ENCODE peak calls at places on chromosomes 6 and 20, in four cellular contexts. Q is K562, P is HEK293T, U is IMR-90. D is an unnamed sample.

GRCh38 chr6:11366183-11366933 is 133.9 kb upstream of the NEDD9 start:
- DNase-seq in P (no peak), U (no peak), Q (no peak), D (no peak)

GRCh38 chr6:1231941-1232340 is 80.0 kb upstream of the FOXQ1 start:
- DNase-seq in P (no peak), Q (no peak), U (no peak), D (no peak)

GRCh38 chr20:63738687-63739128 is 868 bp upstream of the SLC2A4RG start:
- DNase-seq in U (no peak), Q (peak; percentile 67), P (peak; percentile 45), D (no peak)

GRCh38 chr6:112216699-112217551 is 37.4 kb downstream of the LAMA4 start:
- DNase-seq in P (no peak), U (peak; percentile 95), Q (no peak), D (no peak)

GRCh38 chr6:104885518-104886043 is 25.9 kb upstream of the HACE1 start:
- DNase-seq in U (no peak), P (no peak), Q (no peak), D (no peak)

GRCh38 chr20:60206259-60206658 is 248.0 kb downstream of the CDH26 start:
- DNase-seq in P (peak; percentile 56), U (peak; percentile 49), Q (peak; percentile 17), D (peak; percentile 18)

GRCh38 chr6:98847767-98848538 is 13.6 kb downstream of the POU3F2 start:
- DNase-seq in Q (no peak), P (no peak), U (no peak), D (no peak)

GRCh38 chr6:145018027-145018426 is 717.3 kb downstream of the EPM2A start:
- DNase-seq in Q (no peak), P (no peak), U (no peak), D (no peak)

GRCh38 chr6:121828567-121828966 is 393.1 kb downstream of the GJA1 start:
- DNase-seq in Q (no peak), P (no peak), U (no peak), D (no peak)

GRCh38 chr20:38723069-38723981 is 961 bp upstream of the SLC32A1 start:
- DNase-seq in U (no peak), Q (no peak), P (no peak), D (no peak)

GRCh38 chr6:42659806-42660205 is 62.6 kb downstream of the PRPH2 start:
- DNase-seq in P (no peak), Q (no peak), U (no peak), D (no peak)

GRCh38 chr20:33858666-33859065 is 47.5 kb downstream of the CHMP4B start:
- DNase-seq in U (no peak), Q (no peak), P (no peak), D (no peak)

GRCh38 chr6:30322527-30323501 is 3.9 kb upstream of the TRIM39 start:
- DNase-seq in U (peak; percentile 80), Q (peak; percentile 57), P (no peak), D (no peak)

GRCh38 chr6:168091381-168092264 is 12.6 kb upstream of the FRMD1 start:
- DNase-seq in Q (no peak), P (no peak), U (no peak), D (no peak)

GRCh38 chr6:143952386-143952785 is 55.7 kb downstream of the PLAGL1 start:
- DNase-seq in U (no peak), P (no peak), Q (no peak), D (no peak)

GRCh38 chr6:27897580-27898206 is 14.5 kb downstream of the OR2B2 start:
- DNase-seq in U (no peak), Q (no peak), P (no peak), D (no peak)

GRCh38 chr6:106255306-106255705 is 70.3 kb downstream of the ATG5 start:
- DNase-seq in P (no peak), U (no peak), Q (no peak), D (no peak)

GRCh38 chr6:63441266-63441956 is 121.6 kb upstream of the LGSN start:
- DNase-seq in P (no peak), U (no peak), Q (peak; percentile 13), D (peak; percentile 86)

GRCh38 chr6:21505574-21505990 is 88.0 kb upstream of the SOX4 start:
- DNase-seq in U (no peak), Q (no peak), P (no peak), D (no peak)

GRCh38 chr6:75282706-75283105 is 1.9 kb downstream of the TMEM30A start:
- DNase-seq in P (no peak), U (no peak), Q (no peak), D (no peak)

GRCh38 chr6:156949376-156949775 is 172.2 kb downstream of the ARID1B start:
- DNase-seq in P (no peak), U (peak; percentile 81), Q (no peak), D (peak; percentile 22)

GRCh38 chr6:10202111-10202510 is 212.8 kb downstream of the TFAP2A start:
- DNase-seq in U (no peak), P (no peak), Q (no peak), D (peak; percentile 17)

GRCh38 chr6:138377844-138378243 is at the start of gene SMIM28:
- DNase-seq in U (no peak), Q (no peak), P (no peak), D (no peak)

GRCh38 chr6:135215160-135215559 is 34.1 kb downstream of the MYB start:
- DNase-seq in P (no peak), Q (no peak), U (no peak), D (no peak)

GRCh38 chr6:13971303-13971702 is 46.6 kb downstream of the RNF182 start:
- DNase-seq in U (no peak), P (no peak), Q (no peak), D (no peak)

GRCh38 chr6:40187654-40188053 is 253.4 kb upstream of the MOCS1 start:
- DNase-seq in P (no peak), Q (no peak), U (no peak), D (no peak)

GRCh38 chr6:135181333-135182119 is 418 bp downstream of the MYB start:
- DNase-seq in U (no peak), Q (no peak), P (peak; percentile 33), D (peak; percentile 10)

GRCh38 chr6:148885920-148886845 is 139.4 kb downstream of the UST start:
- DNase-seq in U (no peak), Q (no peak), P (no peak), D (no peak)

GRCh38 chr20:12199703-12200102 is 282.0 kb downstream of the BTBD3 start:
- DNase-seq in P (no peak), U (no peak), Q (no peak), D (no peak)

GRCh38 chr6:134340574-134340973 is 22.7 kb upstream of the SGK1 start:
- DNase-seq in Q (no peak), P (no peak), U (no peak), D (no peak)

GRCh38 chr20:4740774-4741431 is 19.2 kb downstream of the PRND start:
- DNase-seq in P (peak; percentile 74), Q (peak; percentile 33), U (peak; percentile 38), D (peak; percentile 66)

DNA sequence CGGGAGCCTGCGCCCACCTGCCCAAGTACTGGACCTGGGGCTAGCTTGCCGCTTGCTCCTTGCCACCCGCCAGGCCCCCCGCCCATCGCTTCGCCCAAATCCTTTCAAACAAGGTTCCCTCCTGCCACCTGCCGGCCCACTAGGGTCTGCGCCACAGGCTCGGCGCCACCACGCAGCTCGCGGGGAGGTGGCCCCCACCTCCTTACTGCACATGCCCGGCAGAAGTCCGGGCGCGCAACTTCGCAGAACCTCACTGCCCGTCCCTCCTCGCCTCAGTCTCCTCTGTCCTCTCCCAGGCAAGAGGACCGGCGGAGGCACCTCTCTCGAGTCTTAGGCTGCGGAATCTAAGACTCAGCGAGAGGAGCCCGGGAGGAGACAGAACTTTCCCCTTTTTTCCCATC is 11.2 kb downstream of the GNAS-AS1 start:
- DNase-seq in U (peak; percentile 24), P (peak; percentile 44), Q (peak; percentile 61), D (peak; percentile 70)
- TF ChIP-seq BHLHE40 in U (no peak), P (no peak), Q (no peak), D (no peak)

DNA sequence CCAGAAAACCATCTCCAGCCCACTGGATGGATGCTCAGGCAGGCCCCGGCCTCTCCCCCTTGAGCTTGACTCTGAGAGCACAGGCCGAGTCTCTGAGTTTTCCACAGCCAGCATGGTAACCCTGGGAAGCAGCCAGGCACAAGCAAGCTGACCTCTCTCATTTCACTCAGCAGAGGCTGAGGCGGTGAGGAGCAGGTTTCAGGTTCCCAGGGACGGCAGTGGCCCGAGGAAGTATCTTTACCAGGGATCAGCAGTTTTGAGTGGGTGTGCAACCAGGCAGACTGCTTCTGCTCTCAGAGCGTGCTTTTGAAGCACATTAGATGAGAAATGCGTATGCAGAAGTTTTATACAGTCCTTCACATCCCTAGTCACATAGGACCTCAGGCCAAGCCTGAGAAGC is 12.6 kb downstream of the HCK start:
- DNase-seq in P (no peak), U (no peak), Q (no peak), D (no peak)
- TF ChIP-seq BHLHE40 in P (no peak), U (no peak), Q (no peak), D (no peak)

GRCh38 chr6:169381988-169382387 is 128.3 kb upstream of the THBS2 start:
- DNase-seq in U (no peak), Q (no peak), P (no peak), D (no peak)
- TF ChIP-seq BHLHE40 in U (no peak), Q (no peak), P (no peak), D (no peak)

DNA sequence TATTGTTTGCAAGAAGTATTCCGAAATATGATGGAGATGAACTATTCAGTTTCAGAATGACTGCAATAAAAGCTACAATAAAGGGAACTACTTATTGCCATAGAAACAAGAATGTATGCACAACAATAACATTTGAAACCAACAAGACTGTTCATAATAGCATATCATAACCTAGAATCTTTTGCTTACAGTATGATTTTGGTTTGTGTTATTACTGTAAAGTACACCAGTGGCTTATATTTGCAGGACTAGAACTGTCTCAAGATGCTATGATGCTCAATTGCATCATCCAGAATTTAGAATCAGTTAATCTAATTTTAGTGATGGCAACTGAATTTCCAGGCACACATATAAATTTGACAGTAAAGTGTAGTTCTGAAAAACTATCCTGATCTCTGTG is 144.4 kb downstream of the GRIK2 start:
- DNase-seq in U (peak; percentile 40), Q (no peak), P (no peak), D (no peak)
- TF ChIP-seq BHLHE40 in U (no peak), Q (no peak), P (no peak), D (no peak)

GRCh38 chr6:136964368-136964767 is 42.3 kb downstream of the SLC35D3 start:
- DNase-seq in U (no peak), Q (no peak), P (no peak), D (no peak)

GRCh38 chr6:136962661-136963060 is 40.6 kb downstream of the SLC35D3 start:
- DNase-seq in Q (no peak), U (no peak), P (no peak), D (no peak)

GRCh38 chr6:136959471-136959891 is 37.4 kb downstream of the SLC35D3 start:
- DNase-seq in P (no peak), U (no peak), Q (no peak), D (no peak)

GRCh38 chr6:136963259-136963658 is 41.2 kb downstream of the SLC35D3 start:
- DNase-seq in U (no peak), Q (no peak), P (no peak), D (no peak)

DNA sequence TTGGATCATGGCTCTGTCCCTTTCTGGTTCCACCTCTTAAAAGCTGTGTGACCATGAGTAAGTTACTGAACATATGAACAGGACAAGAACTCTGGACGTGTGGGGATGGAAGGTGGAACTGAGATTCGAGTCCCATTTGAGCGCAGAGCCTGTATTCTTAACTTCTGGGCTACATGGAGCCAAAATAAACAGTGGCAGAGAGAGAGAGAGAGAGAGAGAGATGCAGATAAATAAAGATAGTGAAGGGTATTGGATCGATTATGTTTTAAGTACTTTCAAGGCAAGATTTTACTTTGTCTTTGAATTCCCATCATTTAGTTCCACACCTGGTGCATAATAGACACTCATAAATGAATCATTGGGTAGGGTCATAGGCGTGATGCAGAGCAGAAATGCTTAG is 39.7 kb downstream of the SLC35D3 start:
- DNase-seq in P (no peak), Q (no peak), U (no peak), D (no peak)
- TF ChIP-seq BHLHE40 in P (no peak), Q (no peak), U (no peak), D (no peak)